ENCODE peak calls at places on chromosomes 5 and 9, in six cellular contexts. One of them, this sample, is unnamed.

GRCh38 chr5:148224131-148224742 is 14.1 kb upstream of the MARCOL start:
- DNase-seq in coronary artery: no peak
- DNase-seq in cardiac muscle cell: no peak
- DNase-seq in WERI-Rb-1: no peak
- DNase-seq in gastrocnemius medialis: no peak
- DNase-seq in Peyer's patch: no peak
- DNase-seq in this sample: no peak

GRCh38 chr5:10663531-10664183 is 97.4 kb downstream of the DAP start:
- DNase-seq in WERI-Rb-1: no peak
- DNase-seq in coronary artery: peak
- DNase-seq in cardiac muscle cell: peak
- DNase-seq in Peyer's patch: no peak
- DNase-seq in gastrocnemius medialis: no peak
- DNase-seq in this sample: no peak

GRCh38 chr5:157290156-157290980 is 24.4 kb downstream of the CYFIP2 start:
- DNase-seq in gastrocnemius medialis: no peak
- DNase-seq in WERI-Rb-1: no peak
- DNase-seq in coronary artery: no peak
- DNase-seq in Peyer's patch: no peak
- DNase-seq in cardiac muscle cell: peak
- DNase-seq in this sample: no peak

GRCh38 chr9:115400801-115401200 is 282.8 kb upstream of the TNC start:
- DNase-seq in WERI-Rb-1: no peak
- DNase-seq in coronary artery: no peak
- DNase-seq in cardiac muscle cell: no peak
- DNase-seq in Peyer's patch: no peak
- DNase-seq in gastrocnemius medialis: no peak
- DNase-seq in this sample: no peak

GRCh38 chr5:169805527-169805934 is 168.5 kb downstream of the DOCK2 start:
- DNase-seq in WERI-Rb-1: no peak
- DNase-seq in coronary artery: no peak
- DNase-seq in cardiac muscle cell: peak
- DNase-seq in gastrocnemius medialis: no peak
- DNase-seq in Peyer's patch: no peak
- DNase-seq in this sample: no peak

GRCh38 chr9:86637515-86637914 is 283.3 kb upstream of the TUT7 start:
- DNase-seq in coronary artery: no peak
- DNase-seq in cardiac muscle cell: peak
- DNase-seq in WERI-Rb-1: peak
- DNase-seq in gastrocnemius medialis: no peak
- DNase-seq in Peyer's patch: no peak
- DNase-seq in this sample: no peak

GRCh38 chr9:19513671-19514275 is 105.0 kb downstream of the ACER2 start:
- DNase-seq in cardiac muscle cell: peak
- DNase-seq in WERI-Rb-1: no peak
- DNase-seq in Peyer's patch: no peak
- DNase-seq in gastrocnemius medialis: no peak
- DNase-seq in coronary artery: no peak
- DNase-seq in this sample: no peak

GRCh38 chr5:1465117-1465516 is 19.9 kb upstream of the SLC6A3 start:
- DNase-seq in coronary artery: no peak
- DNase-seq in gastrocnemius medialis: no peak
- DNase-seq in cardiac muscle cell: no peak
- DNase-seq in Peyer's patch: no peak
- DNase-seq in WERI-Rb-1: no peak
- DNase-seq in this sample: no peak

GRCh38 chr9:123473226-123473625 is 117.2 kb downstream of the CRB2 start:
- DNase-seq in WERI-Rb-1: no peak
- DNase-seq in Peyer's patch: no peak
- DNase-seq in coronary artery: no peak
- DNase-seq in cardiac muscle cell: no peak
- DNase-seq in gastrocnemius medialis: no peak
- DNase-seq in this sample: no peak

GRCh38 chr9:23563497-23563896 is 262.5 kb downstream of the ELAVL2 start:
- DNase-seq in gastrocnemius medialis: no peak
- DNase-seq in Peyer's patch: no peak
- DNase-seq in coronary artery: no peak
- DNase-seq in cardiac muscle cell: no peak
- DNase-seq in WERI-Rb-1: no peak
- DNase-seq in this sample: no peak

GRCh38 chr5:55063220-55063863 is 39.1 kb upstream of the GZMA start:
- DNase-seq in cardiac muscle cell: no peak
- DNase-seq in gastrocnemius medialis: no peak
- DNase-seq in WERI-Rb-1: no peak
- DNase-seq in coronary artery: no peak
- DNase-seq in Peyer's patch: no peak
- DNase-seq in this sample: no peak

GRCh38 chr9:38305616-38306015 is 86.9 kb upstream of the ALDH1B1 start:
- DNase-seq in gastrocnemius medialis: no peak
- DNase-seq in cardiac muscle cell: no peak
- DNase-seq in Peyer's patch: no peak
- DNase-seq in WERI-Rb-1: no peak
- DNase-seq in coronary artery: no peak
- DNase-seq in this sample: no peak

GRCh38 chr9:131228096-131228495 is 48.2 kb downstream of the FAM78A start:
- DNase-seq in gastrocnemius medialis: no peak
- DNase-seq in Peyer's patch: no peak
- DNase-seq in cardiac muscle cell: no peak
- DNase-seq in WERI-Rb-1: no peak
- DNase-seq in coronary artery: no peak
- DNase-seq in this sample: no peak

GRCh38 chr5:139517683-139518564 is 35.4 kb upstream of the STING1 start:
- DNase-seq in WERI-Rb-1: peak
- DNase-seq in cardiac muscle cell: peak
- DNase-seq in coronary artery: peak
- DNase-seq in gastrocnemius medialis: peak
- DNase-seq in Peyer's patch: peak
- DNase-seq in this sample: peak

GRCh38 chr9:125407432-125407973 is 145.9 kb downstream of the GAPVD1 start:
- DNase-seq in gastrocnemius medialis: no peak
- DNase-seq in Peyer's patch: no peak
- DNase-seq in cardiac muscle cell: no peak
- DNase-seq in WERI-Rb-1: peak
- DNase-seq in coronary artery: no peak
- DNase-seq in this sample: no peak

GRCh38 chr5:13245982-13246601 is 698.4 kb downstream of the DNAH5 start:
- DNase-seq in Peyer's patch: no peak
- DNase-seq in coronary artery: no peak
- DNase-seq in gastrocnemius medialis: no peak
- DNase-seq in WERI-Rb-1: no peak
- DNase-seq in cardiac muscle cell: no peak
- DNase-seq in this sample: no peak

GRCh38 chr9:21968331-21969010 is 25.7 kb downstream of the CDKN2A start:
- DNase-seq in coronary artery: no peak
- DNase-seq in WERI-Rb-1: no peak
- DNase-seq in Peyer's patch: no peak
- DNase-seq in cardiac muscle cell: peak
- DNase-seq in gastrocnemius medialis: no peak
- DNase-seq in this sample: no peak

GRCh38 chr5:84885479-84886258 is 501.0 kb upstream of the EDIL3 start:
- DNase-seq in gastrocnemius medialis: no peak
- DNase-seq in coronary artery: no peak
- DNase-seq in cardiac muscle cell: peak
- DNase-seq in WERI-Rb-1: no peak
- DNase-seq in Peyer's patch: no peak
- DNase-seq in this sample: no peak

GRCh38 chr9:18791074-18791473 is 241.9 kb downstream of the SAXO1 start:
- DNase-seq in Peyer's patch: no peak
- DNase-seq in gastrocnemius medialis: no peak
- DNase-seq in WERI-Rb-1: peak
- DNase-seq in coronary artery: no peak
- DNase-seq in cardiac muscle cell: peak
- DNase-seq in this sample: no peak

GRCh38 chr5:61069150-61069549 is 93.1 kb downstream of the SMIM15 start:
- DNase-seq in cardiac muscle cell: no peak
- DNase-seq in gastrocnemius medialis: no peak
- DNase-seq in Peyer's patch: no peak
- DNase-seq in coronary artery: no peak
- DNase-seq in WERI-Rb-1: no peak
- DNase-seq in this sample: no peak

GRCh38 chr5:124634228-124634819 is 112.1 kb downstream of the ZNF608 start:
- DNase-seq in WERI-Rb-1: no peak
- DNase-seq in Peyer's patch: no peak
- DNase-seq in gastrocnemius medialis: no peak
- DNase-seq in coronary artery: no peak
- DNase-seq in cardiac muscle cell: no peak
- DNase-seq in this sample: no peak

GRCh38 chr5:124630767-124631704 is 115.4 kb downstream of the ZNF608 start:
- DNase-seq in WERI-Rb-1: no peak
- DNase-seq in coronary artery: no peak
- DNase-seq in cardiac muscle cell: peak
- DNase-seq in gastrocnemius medialis: no peak
- DNase-seq in Peyer's patch: no peak
- DNase-seq in this sample: no peak

GRCh38 chr5:124631874-124632550 is 114.4 kb downstream of the ZNF608 start:
- DNase-seq in WERI-Rb-1: no peak
- DNase-seq in gastrocnemius medialis: no peak
- DNase-seq in Peyer's patch: no peak
- DNase-seq in cardiac muscle cell: no peak
- DNase-seq in coronary artery: no peak
- DNase-seq in this sample: no peak

GRCh38 chr5:124633209-124633608 is 113.2 kb downstream of the ZNF608 start:
- DNase-seq in coronary artery: no peak
- DNase-seq in WERI-Rb-1: no peak
- DNase-seq in gastrocnemius medialis: no peak
- DNase-seq in Peyer's patch: no peak
- DNase-seq in cardiac muscle cell: no peak
- DNase-seq in this sample: no peak

GRCh38 chr5:124634820-124635323 is 111.6 kb downstream of the ZNF608 start:
- DNase-seq in WERI-Rb-1: no peak
- DNase-seq in gastrocnemius medialis: no peak
- DNase-seq in Peyer's patch: no peak
- DNase-seq in coronary artery: no peak
- DNase-seq in cardiac muscle cell: no peak
- DNase-seq in this sample: no peak
- H3K27ac ChIP-seq in WERI-Rb-1: no peak
- H3K27ac ChIP-seq in gastrocnemius medialis: no peak
- H3K27ac ChIP-seq in Peyer's patch: no peak
- H3K27ac ChIP-seq in coronary artery: no peak
- H3K27ac ChIP-seq in cardiac muscle cell: peak
- H3K27ac ChIP-seq in this sample: no peak

DNA sequence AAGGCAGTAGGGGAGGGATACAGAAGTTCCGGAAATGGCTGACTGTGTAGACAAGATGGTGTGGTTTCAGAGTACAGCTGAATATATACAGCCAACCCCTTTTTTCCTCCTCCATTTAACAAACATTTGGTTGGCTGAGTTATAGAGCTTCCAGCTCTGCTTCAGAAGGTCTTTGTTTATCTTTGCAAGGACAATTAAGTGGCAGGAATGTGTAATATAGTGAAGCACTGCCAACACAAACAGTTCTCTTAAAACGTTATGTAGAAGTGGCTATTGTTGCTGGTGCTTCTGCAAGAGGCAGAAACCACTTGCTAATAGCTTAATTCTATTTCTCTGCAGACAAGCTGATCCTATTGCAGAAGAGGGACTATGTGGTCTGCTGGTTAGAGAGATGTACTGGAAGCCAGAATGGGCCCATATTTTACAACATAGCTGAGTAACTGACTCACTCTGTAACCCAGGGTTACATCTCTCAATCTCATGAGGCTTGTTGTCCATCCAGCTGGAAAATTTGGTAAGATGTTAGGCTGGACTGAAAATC is 62.7 kb upstream of the OSMR start:
- DNase-seq in gastrocnemius medialis: peak
- DNase-seq in Peyer's patch: no peak
- DNase-seq in cardiac muscle cell: peak
- DNase-seq in WERI-Rb-1: no peak
- DNase-seq in coronary artery: no peak
- DNase-seq in this sample: no peak
- TF ChIP-seq CTCF in gastrocnemius medialis: no peak
- TF ChIP-seq CTCF in Peyer's patch: peak
- TF ChIP-seq CTCF in cardiac muscle cell: peak
- TF ChIP-seq CTCF in WERI-Rb-1: no peak
- TF ChIP-seq CTCF in coronary artery: no peak
- TF ChIP-seq CTCF in this sample: no peak

GRCh38 chr5:53359906-53360305 is 120.5 kb upstream of the FST start:
- DNase-seq in coronary artery: no peak
- DNase-seq in WERI-Rb-1: no peak
- DNase-seq in Peyer's patch: no peak
- DNase-seq in cardiac muscle cell: peak
- DNase-seq in gastrocnemius medialis: no peak
- DNase-seq in this sample: no peak
- H3K27ac ChIP-seq in coronary artery: peak
- H3K27ac ChIP-seq in WERI-Rb-1: no peak
- H3K27ac ChIP-seq in Peyer's patch: no peak
- H3K27ac ChIP-seq in cardiac muscle cell: no peak
- H3K27ac ChIP-seq in gastrocnemius medialis: no peak
- H3K27ac ChIP-seq in this sample: no peak

GRCh38 chr9:128416432-128417019 is 4.1 kb upstream of the CERCAM start:
- DNase-seq in cardiac muscle cell: no peak
- DNase-seq in Peyer's patch: no peak
- DNase-seq in WERI-Rb-1: no peak
- DNase-seq in gastrocnemius medialis: no peak
- DNase-seq in coronary artery: no peak
- DNase-seq in this sample: no peak

GRCh38 chr9:128412120-128412790 is 8.4 kb upstream of the CERCAM start:
- DNase-seq in Peyer's patch: peak
- DNase-seq in WERI-Rb-1: peak
- DNase-seq in coronary artery: no peak
- DNase-seq in gastrocnemius medialis: no peak
- DNase-seq in cardiac muscle cell: peak
- DNase-seq in this sample: peak

GRCh38 chr9:128416014-128416413 is 4.6 kb upstream of the CERCAM start:
- DNase-seq in Peyer's patch: no peak
- DNase-seq in gastrocnemius medialis: no peak
- DNase-seq in cardiac muscle cell: no peak
- DNase-seq in coronary artery: no peak
- DNase-seq in WERI-Rb-1: no peak
- DNase-seq in this sample: no peak

GRCh38 chr9:128415222-128415621 is 5.4 kb upstream of the CERCAM start:
- DNase-seq in Peyer's patch: no peak
- DNase-seq in coronary artery: no peak
- DNase-seq in WERI-Rb-1: no peak
- DNase-seq in cardiac muscle cell: no peak
- DNase-seq in gastrocnemius medialis: no peak
- DNase-seq in this sample: no peak

GRCh38 chr9:128414461-128414860 is 6.2 kb upstream of the CERCAM start:
- DNase-seq in gastrocnemius medialis: no peak
- DNase-seq in Peyer's patch: no peak
- DNase-seq in WERI-Rb-1: no peak
- DNase-seq in coronary artery: no peak
- DNase-seq in cardiac muscle cell: no peak
- DNase-seq in this sample: no peak
- TF ChIP-seq CTCF in gastrocnemius medialis: no peak
- TF ChIP-seq CTCF in Peyer's patch: peak
- TF ChIP-seq CTCF in WERI-Rb-1: no peak
- TF ChIP-seq CTCF in coronary artery: no peak
- TF ChIP-seq CTCF in cardiac muscle cell: peak
- TF ChIP-seq CTCF in this sample: no peak

This sample was measured in CD4-positive, alpha-beta T cell.